ENCODE peak calls at places on chromosomes 11 and 22, in ten cellular contexts. G, A, N, W, R, I, C, H, X and J are unnamed samples.

GRCh38 chr11:130451261-130452019 is 3.0 kb downstream of the ADAMTS15 start:
- DNase-seq in G (no peak), A (no peak), N (no peak), W (no peak), R (no peak), I (peak), C (no peak), H (no peak), X (no peak), J (no peak)

GRCh38 chr22:30266445-30267381 is at the start of gene OSM:
- DNase-seq in G (peak), A (no peak), N (peak), W (no peak), R (no peak), I (no peak), C (no peak), H (no peak), X (peak), J (no peak)

GRCh38 chr11:121649798-121650197 is 197.0 kb upstream of the SORL1-AS1 start:
- DNase-seq in G (no peak), A (no peak), N (no peak), W (no peak), R (no peak), I (no peak), C (no peak), H (no peak), X (no peak), J (no peak)

GRCh38 chr11:4467811-4468606 is 14.4 kb upstream of the OR52K1 start:
- DNase-seq in G (no peak), A (no peak), N (no peak), W (no peak), R (no peak), I (no peak), C (no peak), H (no peak), X (no peak), J (no peak)

GRCh38 chr11:72972541-72973128 is 158.4 kb downstream of the ATG16L2 start:
- DNase-seq in G (no peak), A (peak), N (no peak), W (no peak), R (no peak), I (no peak), C (no peak), H (no peak), X (no peak), J (no peak)

GRCh38 chr22:42171946-42172345 is 41.3 kb upstream of the CYP2D6 start:
- DNase-seq in G (no peak), A (no peak), N (no peak), W (no peak), R (no peak), I (no peak), C (no peak), H (no peak), X (no peak), J (no peak)

GRCh38 chr11:37506516-37506915 is 908.5 kb upstream of the RAG2 start:
- DNase-seq in G (no peak), A (no peak), N (no peak), W (no peak), R (no peak), I (peak), C (no peak), H (no peak), X (no peak), J (no peak)

GRCh38 chr22:26321469-26321913 is 107.6 kb upstream of the ASPHD2 start:
- DNase-seq in G (no peak), A (no peak), N (no peak), W (no peak), R (no peak), I (no peak), C (peak), H (no peak), X (no peak), J (no peak)

GRCh38 chr22:26428515-26429457 is at the start of gene ASPHD2:
- DNase-seq in G (peak), A (peak), N (peak), W (peak), R (peak), I (peak), C (no peak), H (peak), X (peak), J (peak)

GRCh38 chr11:14622241-14622954 is 21.2 kb upstream of the PDE3B start:
- DNase-seq in G (no peak), A (no peak), N (no peak), W (no peak), R (no peak), I (no peak), C (no peak), H (no peak), X (no peak), J (no peak)

GRCh38 chr11:77127674-77127968 is 425 bp upstream of the MYO7A start:
- DNase-seq in G (no peak), A (no peak), N (no peak), W (no peak), R (no peak), I (no peak), C (no peak), H (no peak), X (no peak), J (no peak)

GRCh38 chr11:69705246-69705856 is 1.5 kb upstream of the FGF19 start:
- DNase-seq in G (no peak), A (no peak), N (peak), W (no peak), R (no peak), I (no peak), C (peak), H (no peak), X (no peak), J (no peak)